ENCODE peak calls at places on chromosomes 1 and 21, in eight cellular contexts. S, J, W, M, H, Z, R and O are unnamed samples.

GRCh38 chr1:37954316-37954971 is 7.6 kb upstream of the INPP5B start:
- DNase-seq in S (no peak), J (no peak), W (peak; percentile 24), M (no peak), H (no peak), Z (no peak), R (no peak), O (no peak)

GRCh38 chr1:30511563-30512252 is 211.7 kb downstream of the MATN1 start:
- DNase-seq in S (peak; percentile 6), J (peak; percentile 27), W (no peak), M (no peak), H (no peak), Z (no peak), R (no peak), O (no peak)

GRCh38 chr1:7339953-7340352 is 431.1 kb upstream of the VAMP3 start:
- DNase-seq in S (peak; percentile 41), J (no peak), W (no peak), M (no peak), H (no peak), Z (no peak), R (no peak), O (no peak)

GRCh38 chr1:220952941-220953340 is 73.7 kb downstream of the HLX start:
- DNase-seq in S (no peak), J (no peak), W (no peak), M (no peak), H (no peak), Z (no peak), R (no peak), O (no peak)

GRCh38 chr1:237383825-237384612 is 342.0 kb downstream of the RYR2 start:
- DNase-seq in S (peak; percentile 24), J (no peak), W (no peak), M (no peak), H (peak; percentile 43), Z (no peak), R (peak; percentile 15), O (no peak)

GRCh38 chr1:31581821-31582810 is 5.8 kb downstream of the TINAGL1 start:
- DNase-seq in S (no peak), J (no peak), W (no peak), M (no peak), H (no peak), Z (no peak), R (no peak), O (no peak)

GRCh38 chr1:7550981-7551380 is 220.1 kb upstream of the VAMP3 start:
- DNase-seq in S (no peak), J (peak; percentile 61), W (no peak), M (no peak), H (peak; percentile 48), Z (no peak), R (no peak), O (no peak)

GRCh38 chr1:59332983-59333382 is 36.1 kb downstream of the FGGY start:
- DNase-seq in S (peak; percentile 75), J (no peak), W (no peak), M (peak; percentile 51), H (no peak), Z (no peak), R (no peak), O (no peak)

GRCh38 chr1:121444096-121444495 is 259.3 kb downstream of the SRGAP2C start:
- DNase-seq in S (peak; percentile 1), J (no peak), W (no peak), M (peak; percentile 9), H (no peak), Z (no peak), R (no peak), O (no peak)

GRCh38 chr1:196152086-196152485 is 456.2 kb downstream of the KCNT2 start:
- DNase-seq in S (no peak), J (no peak), W (no peak), M (peak; percentile 31), H (peak; percentile 7), Z (no peak), R (no peak), O (no peak)

GRCh38 chr1:207004931-207005830 is 27.4 kb downstream of the C1orf116 start:
- DNase-seq in S (peak; percentile 74), J (no peak), W (no peak), M (peak; percentile 33), H (peak; percentile 76), Z (peak; percentile 75), R (no peak), O (no peak)

GRCh38 chr1:171581226-171581625 is 40.8 kb upstream of the MYOCOS start:
- DNase-seq in S (no peak), J (no peak), W (no peak), M (no peak), H (no peak), Z (no peak), R (no peak), O (no peak)

GRCh38 chr1:210654176-210654786 is 325.6 kb downstream of the HHAT start:
- DNase-seq in S (no peak), J (no peak), W (no peak), M (no peak), H (no peak), Z (no peak), R (no peak), O (no peak)

GRCh38 chr1:28078680-28079626 is 9.5 kb downstream of the EYA3 start:
- DNase-seq in S (peak; percentile 88), J (no peak), W (no peak), M (peak; percentile 78), H (no peak), Z (no peak), R (no peak), O (no peak)

GRCh38 chr1:27491748-27492700 is 2.1 kb upstream of the WASF2 start:
- DNase-seq in S (no peak), J (peak; percentile 75), W (peak; percentile 72), M (peak; percentile 48), H (peak; percentile 35), Z (no peak), R (peak; percentile 56), O (no peak)

GRCh38 chr1:239676522-239677273 is 290.3 kb downstream of the CHRM3 start:
- DNase-seq in S (no peak), J (no peak), W (no peak), M (no peak), H (no peak), Z (no peak), R (no peak), O (no peak)

GRCh38 chr1:10251325-10252103 is 41.1 kb downstream of the KIF1B start:
- DNase-seq in S (peak; percentile 65), J (no peak), W (no peak), M (no peak), H (no peak), Z (no peak), R (no peak), O (no peak)

GRCh38 chr1:185050823-185051451 is 5.6 kb downstream of the RNF2 start:
- DNase-seq in S (no peak), J (no peak), W (no peak), M (no peak), H (no peak), Z (no peak), R (no peak), O (no peak)

GRCh38 chr1:227541796-227542152 is 21.6 kb upstream of the ZNF678 start:
- DNase-seq in S (no peak), J (no peak), W (peak; percentile 50), M (no peak), H (peak; percentile 16), Z (no peak), R (peak; percentile 48), O (no peak)

GRCh38 chr1:93330196-93330595 is 15.5 kb upstream of the DR1 start:
- DNase-seq in S (no peak), J (no peak), W (no peak), M (no peak), H (no peak), Z (no peak), R (no peak), O (no peak)

GRCh38 chr1:154972517-154973343 is 1.8 kb upstream of the CKS1B start:
- DNase-seq in S (peak; percentile 95), J (peak; percentile 79), W (peak; percentile 70), M (peak; percentile 95), H (peak; percentile 74), Z (peak; percentile 74), R (peak; percentile 58), O (no peak)

GRCh38 chr1:48873944-48874343 is 97.3 kb upstream of the BEND5 start:
- DNase-seq in S (no peak), J (no peak), W (no peak), M (no peak), H (no peak), Z (no peak), R (no peak), O (no peak)
- H3K27ac ChIP-seq in S (no peak overlapping the region), J (no peak overlapping the region), W (no peak overlapping the region), M (no peak overlapping the region), H (no peak overlapping the region), Z (no peak overlapping the region), R (no peak overlapping the region), O (no peak overlapping the region)

GRCh38 chr1:4939266-4939665 is 284.9 kb downstream of the AJAP1 start:
- DNase-seq in S (peak; percentile 5), J (no peak), W (no peak), M (peak; percentile 6), H (no peak), Z (no peak), R (no peak), O (no peak)

GRCh38 chr1:4937876-4938534 is 283.6 kb downstream of the AJAP1 start:
- DNase-seq in S (no peak), J (no peak), W (no peak), M (no peak), H (no peak), Z (no peak), R (no peak), O (no peak)

GRCh38 chr1:4932666-4933065 is 278.3 kb downstream of the AJAP1 start:
- DNase-seq in S (no peak), J (no peak), W (no peak), M (no peak), H (no peak), Z (no peak), R (no peak), O (no peak)

GRCh38 chr1:4933232-4933631 is 278.8 kb downstream of the AJAP1 start:
- DNase-seq in S (no peak), J (no peak), W (no peak), M (no peak), H (no peak), Z (no peak), R (no peak), O (no peak)

DNA sequence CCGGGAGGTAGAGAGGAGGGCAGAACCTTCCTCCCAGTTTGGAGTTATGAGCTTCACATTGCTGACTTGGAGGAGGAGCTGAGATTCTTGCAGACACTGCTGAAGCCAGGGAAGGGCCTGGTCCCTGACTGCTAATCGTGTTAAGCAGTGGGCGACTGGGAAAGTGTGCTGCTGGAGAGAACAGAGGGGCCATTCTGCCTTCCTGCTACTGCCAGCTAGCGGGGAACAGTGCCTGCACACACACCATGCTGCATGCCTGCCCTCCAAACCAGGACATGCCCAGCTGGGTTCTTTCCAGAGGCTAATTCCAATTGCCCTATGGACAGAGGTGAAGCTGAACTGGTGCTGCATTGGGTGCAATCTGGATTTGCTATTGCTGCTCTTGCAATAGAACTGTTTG is 281.4 kb downstream of the AJAP1 start:
- DNase-seq in S (no peak), J (no peak), W (no peak), M (no peak), H (no peak), Z (no peak), R (no peak), O (no peak)
- H3K36me3 ChIP-seq in S (no peaks in the 10 kb centered on the region), J (no peaks in the 10 kb centered on the region), W (no peaks in the 10 kb centered on the region), M (no peaks in the 10 kb centered on the region), H (no peaks in the 10 kb centered on the region), Z (no peaks in the 10 kb centered on the region), R (no peaks in the 10 kb centered on the region), O (no peaks in the 10 kb centered on the region)

GRCh38 chr21:37257967-37258877 is 8.9 kb downstream of the VPS26C start:
- DNase-seq in S (peak; percentile 36), J (peak; percentile 88), W (no peak), M (peak; percentile 75), H (peak; percentile 58), Z (peak; percentile 54), R (peak; percentile 70), O (no peak)
- TF ChIP-seq POLR2A in S (no peak), J (no peak), W (no peak), M (no peak), H (peak; percentile 40), Z (no peak), R (peak; percentile 15), O (peak; percentile 9)

GRCh38 chr1:54558434-54559030 is 10.5 kb downstream of the ACOT11 start:
- DNase-seq in S (no peak), J (peak; percentile 34), W (no peak), M (no peak), H (no peak), Z (no peak), R (no peak), O (no peak)
- H3K27ac ChIP-seq in S (no peak overlapping the region), J (no peak overlapping the region), W (no peak overlapping the region), M (no peak overlapping the region), H (no peak overlapping the region), Z (no peak overlapping the region), R (no peak overlapping the region), O (no peak overlapping the region)